ENCODE peak calls at places on chromosomes 2 and 18, in ten cellular contexts. P is IMR-90, H is foreskin fibroblast, J is hepatocyte, G is suprapubic skin, A is ovary, N is cardiac fibroblast, M is GM12878, L is lower leg skin, B is breast epithelium. T is an unnamed sample.
A peak's percentile ranks its signal among the peaks of the same experiment; 100 is the strongest.

GRCh38 chr18:1092228-1092627 is 187.6 kb downstream of the ADCYAP1 start:
- DNase-seq in P (no peak), H (no peak), J (peak; percentile 23), G (no peak), A (no peak), N (no peak), M (no peak), L (no peak), B (no peak), T (no peak)

GRCh38 chr2:36478332-36478738 is 119.6 kb downstream of the FEZ2 start:
- DNase-seq in P (peak; percentile 96), H (peak; percentile 73), J (peak; percentile 61), G (no peak), A (no peak), N (peak; percentile 98), M (no peak), L (no peak), B (peak; percentile 45), T (peak; percentile 81)

GRCh38 chr2:61151434-61151833 is 10.6 kb upstream of the C2orf74 start:
- DNase-seq in P (peak; percentile 32), H (peak; percentile 52), J (no peak), G (no peak), A (no peak), N (peak; percentile 45), M (no peak), L (no peak), B (no peak), T (peak; percentile 10)

GRCh38 chr18:34640273-34640672 is 69.8 kb upstream of the DTNA start:
- DNase-seq in P (no peak), H (no peak), J (no peak), G (no peak), A (no peak), N (no peak), M (no peak), L (no peak), B (no peak), T (no peak)

GRCh38 chr2:3480352-3481010 is 38.9 kb downstream of the ADI1 start:
- DNase-seq in P (no peak), H (no peak), J (peak; percentile 82), G (no peak), A (no peak), N (no peak), M (no peak), L (no peak), B (no peak), T (no peak)

GRCh38 chr2:192298664-192299063 is 103.9 kb upstream of the TMEFF2 start:
- DNase-seq in P (no peak), H (no peak), J (no peak), G (no peak), A (no peak), N (no peak), M (no peak), L (no peak), B (no peak), T (no peak)

GRCh38 chr2:234691226-234691600 is 194.3 kb upstream of the ARL4C start:
- DNase-seq in P (no peak), H (no peak), J (no peak), G (no peak), A (no peak), N (no peak), M (no peak), L (no peak), B (no peak), T (no peak)

GRCh38 chr18:68435581-68435980 is 279.3 kb downstream of the TMX3 start:
- DNase-seq in P (no peak), H (no peak), J (no peak), G (no peak), A (no peak), N (peak; percentile 75), M (no peak), L (no peak), B (no peak), T (no peak)

GRCh38 chr2:128362889-128363228 is 44.2 kb upstream of the HS6ST1 start:
- DNase-seq in P (peak; percentile 79), H (peak; percentile 55), J (peak; percentile 65), G (peak; percentile 63), A (no peak), N (peak; percentile 75), M (no peak), L (no peak), B (peak; percentile 78), T (peak; percentile 68)

GRCh38 chr18:36947820-36948348 is 119.0 kb downstream of the KIAA1328 start:
- DNase-seq in P (no peak), H (no peak), J (no peak), G (no peak), A (no peak), N (no peak), M (no peak), L (no peak), B (no peak), T (no peak)

GRCh38 chr18:36950960-36951359 is 122.0 kb downstream of the KIAA1328 start:
- DNase-seq in P (no peak), H (no peak), J (no peak), G (no peak), A (no peak), N (no peak), M (no peak), L (no peak), B (no peak), T (no peak)

GRCh38 chr18:36950282-36950681 is 121.4 kb downstream of the KIAA1328 start:
- DNase-seq in P (no peak), H (no peak), J (no peak), G (no peak), A (no peak), N (no peak), M (no peak), L (no peak), B (no peak), T (no peak)

DNA sequence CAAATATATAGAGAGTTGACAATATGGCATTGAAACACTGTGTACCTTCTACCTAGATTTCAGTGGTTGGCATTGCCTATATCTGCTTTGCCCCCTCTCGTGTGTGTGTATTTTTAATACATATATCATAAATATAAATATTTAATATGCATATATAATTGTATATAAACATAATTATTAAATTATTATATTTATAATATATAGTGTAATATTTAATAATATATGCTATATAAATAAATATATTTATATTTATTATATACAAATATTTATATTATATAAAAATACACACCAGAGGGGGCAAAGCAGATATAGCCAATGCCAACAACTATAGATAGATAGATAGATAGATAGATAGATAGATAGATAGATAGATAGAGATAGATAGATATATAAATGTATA is 124.1 kb downstream of the KIAA1328 start:
- DNase-seq in P (no peak), H (no peak), J (no peak), G (no peak), A (no peak), N (no peak), M (no peak), L (no peak), B (no peak), T (no peak)
- H3K4me3 ChIP-seq in P (no peak overlapping the region), H (no peak overlapping the region), J (no peak overlapping the region), G (no peak overlapping the region), A (no peak overlapping the region), N (no peak overlapping the region), M (no peak overlapping the region), L (no peak overlapping the region), B (no peak overlapping the region), T (no peak overlapping the region)

GRCh38 chr2:113888641-113889470 is 1.0 kb upstream of the ACTR3 start:
- DNase-seq in P (no peak), H (no peak), J (peak; percentile 75), G (no peak), A (peak; percentile 29), N (no peak), M (no peak), L (no peak), B (no peak), T (no peak)

GRCh38 chr2:113891265-113891959 is 1.5 kb downstream of the ACTR3 start:
- DNase-seq in P (no peak), H (no peak), J (no peak), G (no peak), A (no peak), N (peak; percentile 46), M (no peak), L (no peak), B (no peak), T (peak; percentile 32)

GRCh38 chr2:113887393-113887792 is 2.5 kb upstream of the ACTR3 start:
- DNase-seq in P (no peak), H (no peak), J (no peak), G (no peak), A (no peak), N (no peak), M (no peak), L (no peak), B (no peak), T (no peak)

GRCh38 chr2:113890253-113891235 is 655 bp downstream of the ACTR3 start:
- DNase-seq in P (peak; percentile 80), H (peak; percentile 55), J (peak; percentile 74), G (peak; percentile 74), A (peak; percentile 70), N (peak; percentile 88), M (peak; percentile 75), L (peak; percentile 75), B (peak; percentile 70), T (peak; percentile 83)

GRCh38 chr2:113889471-113890252 is at the start of gene ACTR3:
- DNase-seq in P (peak; percentile 98), H (peak; percentile 98), J (peak; percentile 99), G (peak; percentile 98), A (peak; percentile 99), N (peak; percentile 99), M (peak; percentile 99), L (peak; percentile 97), B (peak; percentile 97), T (peak; percentile 100)
- TF ChIP-seq CTCF in P (no peak), H (no peak), J (no peak), G (no peak), A (no peak), N (no peak), M (no peak), L (no peak), B (no peak), T (no peak)

DNA sequence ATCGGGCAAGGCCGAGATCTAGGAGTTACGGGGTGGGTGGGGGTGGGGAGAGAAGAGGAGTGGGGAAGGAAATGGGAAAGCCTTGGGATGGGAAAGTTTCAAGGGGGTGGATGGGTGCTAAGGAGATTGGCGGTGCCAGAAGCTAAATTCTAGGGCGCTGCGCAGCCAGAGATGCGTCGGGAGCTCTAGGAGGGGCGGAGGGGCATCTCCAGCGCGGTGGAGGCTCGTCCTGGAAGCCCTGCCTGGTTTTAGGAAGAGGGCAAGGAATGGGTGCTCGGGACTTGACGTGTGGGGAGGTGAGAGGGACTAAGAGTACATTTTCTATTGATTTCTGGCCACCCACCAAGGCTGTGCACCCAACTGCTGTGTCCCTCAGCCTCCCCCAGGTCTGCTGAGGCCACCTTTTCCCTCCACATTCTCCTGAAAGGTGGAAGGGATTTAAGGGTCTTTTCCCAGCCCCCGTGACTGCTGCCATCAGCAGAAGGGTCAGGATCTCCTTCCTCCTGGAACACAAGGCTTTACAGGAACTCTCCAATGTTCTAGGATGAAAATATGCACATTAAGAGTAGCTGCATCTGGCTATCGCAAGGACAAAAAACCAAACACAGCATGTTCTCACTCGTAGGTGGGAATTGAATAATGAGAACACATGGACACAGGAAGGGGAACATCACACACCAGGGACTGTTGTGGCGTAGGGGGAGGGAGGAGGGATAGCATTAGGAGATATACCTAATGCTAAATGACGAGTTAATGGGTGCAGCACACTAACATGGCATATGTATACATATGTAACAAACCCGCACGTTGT is 1.4 kb downstream of the C2orf72 start:
- DNase-seq in P (no peak), H (no peak), J (no peak), G (no peak), A (no peak), N (no peak), M (no peak), L (no peak), B (no peak), T (no peak)
- H3K4me3 ChIP-seq in P (no peak overlapping the region), H (no peak overlapping the region), J (peak overlapping the region; percentile 58), G (peak overlapping the region; percentile 43), A (no peak overlapping the region), N (no peak overlapping the region), M (no peak overlapping the region), L (no peak overlapping the region), B (peak overlapping the region; percentile 45), T (no peak overlapping the region)

GRCh38 chr2:1136071-1136470 is 185.4 kb downstream of the SNTG2 start:
- DNase-seq in P (peak; percentile 4), H (peak; percentile 12), J (no peak), G (no peak), A (no peak), N (peak; percentile 20), M (no peak), L (no peak), B (no peak), T (no peak)
- TF ChIP-seq CTCF in P (peak; percentile 43), H (peak; percentile 61), J (peak; percentile 44), G (no peak), A (no peak), N (peak; percentile 30), M (no peak), L (no peak), B (no peak), T (peak; percentile 40)

T was measured in astrocyte of the spinal cord.